ENCODE peak calls at places on chromosome 10, in seven cellular contexts. B is neuronal stem cell, L is OCI-LY7, X is astrocyte of the cerebellum, G is GM23338, U is upper lobe of right lung, C is HL-60. H is an unnamed sample.

GRCh38 chr10:102423372-102423968 is 2.8 kb downstream of the FBXL15 start:
- DNase-seq in B (no peak), L (no peak), X (no peak), G (no peak), U (no peak), C (no peak), H (no peak)

GRCh38 chr10:71829171-71829570 is 21.9 kb downstream of the PSAP start:
- DNase-seq in B (no peak), L (no peak), X (no peak), G (no peak), U (no peak), C (peak), H (no peak)

GRCh38 chr10:77686096-77686495 is 48.5 kb upstream of the KCNMA1 start:
- DNase-seq in B (no peak), L (no peak), X (no peak), G (no peak), U (no peak), C (no peak), H (no peak)

GRCh38 chr10:132994371-132994796 is 52.0 kb upstream of the CFAP46 start:
- DNase-seq in B (no peak), L (no peak), X (no peak), G (no peak), U (no peak), C (no peak), H (no peak)

GRCh38 chr10:18960466-18961079 is 88.0 kb upstream of the MALRD1 start:
- DNase-seq in B (no peak), L (no peak), X (no peak), G (no peak), U (no peak), C (no peak), H (no peak)

GRCh38 chr10:46052057-46052790 is 6.2 kb upstream of the MSMB start:
- DNase-seq in B (no peak), L (no peak), X (no peak), G (peak), U (no peak), C (no peak), H (no peak)

GRCh38 chr10:6140141-6140841 is 51.5 kb downstream of the RBM17 start:
- DNase-seq in B (no peak), L (no peak), X (no peak), G (peak), U (no peak), C (peak), H (peak)

GRCh38 chr10:25573281-25573680 is 360.7 kb upstream of the MYO3A start:
- DNase-seq in B (no peak), L (no peak), X (no peak), G (no peak), U (no peak), C (no peak), H (no peak)

GRCh38 chr10:9294865-9295264 is 1240.4 kb downstream of the GATA3 start:
- DNase-seq in B (no peak), L (no peak), X (no peak), G (no peak), U (no peak), C (peak), H (no peak)

GRCh38 chr10:84293574-84294016 is 34.8 kb upstream of the CCSER2 start:
- DNase-seq in B (no peak), L (no peak), X (no peak), G (no peak), U (no peak), C (no peak), H (no peak)

GRCh38 chr10:24318517-24318916 is 109.6 kb downstream of the KIAA1217 start:
- DNase-seq in B (no peak), L (no peak), X (no peak), G (no peak), U (no peak), C (no peak), H (no peak)

GRCh38 chr10:72291019-72291532 is 17.4 kb downstream of the DDIT4 start:
- DNase-seq in B (no peak), L (no peak), X (no peak), G (no peak), U (no peak), C (peak), H (peak)

GRCh38 chr10:30829921-30830671 is 200.5 kb upstream of the LYZL2 start:
- DNase-seq in B (no peak), L (no peak), X (no peak), G (no peak), U (no peak), C (no peak), H (no peak)

GRCh38 chr10:112919721-112920120 is 30.3 kb upstream of the TCF7L2 start:
- DNase-seq in B (no peak), L (no peak), X (no peak), G (no peak), U (no peak), C (no peak), H (no peak)

GRCh38 chr10:117553171-117553814 is 10.7 kb downstream of the EMX2 start:
- DNase-seq in B (no peak), L (no peak), X (no peak), G (peak), U (no peak), C (no peak), H (peak)

GRCh38 chr10:24820616-24821015 is 96.9 kb upstream of the ARHGAP21 start:
- DNase-seq in B (no peak), L (no peak), X (no peak), G (no peak), U (no peak), C (no peak), H (no peak)

GRCh38 chr10:92734288-92734687 is 44.5 kb downstream of the HHEX start:
- DNase-seq in B (no peak), L (peak), X (no peak), G (no peak), U (no peak), C (no peak), H (no peak)

GRCh38 chr10:57960406-57960805 is 307.3 kb downstream of the IPMK start:
- DNase-seq in B (no peak), L (no peak), X (no peak), G (no peak), U (no peak), C (no peak), H (no peak)

GRCh38 chr10:94299417-94299816 is 63.3 kb downstream of the NOC3L start:
- DNase-seq in B (no peak), L (no peak), X (peak), G (no peak), U (no peak), C (peak), H (no peak)

GRCh38 chr10:12995425-12995861 is 6.1 kb downstream of the CCDC3 start:
- DNase-seq in B (no peak), L (no peak), X (no peak), G (no peak), U (no peak), C (no peak), H (no peak)

GRCh38 chr10:77587424-77587806 is 50.2 kb downstream of the KCNMA1 start:
- DNase-seq in B (no peak), L (no peak), X (no peak), G (no peak), U (no peak), C (no peak), H (no peak)

GRCh38 chr10:80442879-80443278 is 11.2 kb upstream of the TSPAN14 start:
- DNase-seq in B (no peak), L (no peak), X (no peak), G (no peak), U (no peak), C (no peak), H (no peak)

GRCh38 chr10:76411719-76412435 is 980.5 kb downstream of the LRMDA start:
- DNase-seq in B (no peak), L (no peak), X (no peak), G (no peak), U (no peak), C (no peak), H (no peak)

GRCh38 chr10:35331894-35332640 is 4.2 kb upstream of the CCNY start:
- DNase-seq in B (no peak), L (no peak), X (peak), G (no peak), U (no peak), C (no peak), H (no peak)

GRCh38 chr10:100065084-100065660 is 16.5 kb downstream of the CPN1 start:
- DNase-seq in B (no peak), L (no peak), X (no peak), G (peak), U (no peak), C (no peak), H (peak)

GRCh38 chr10:5557799-5558771 is 33.3 kb downstream of the CALML3 start:
- DNase-seq in B (no peak), L (no peak), X (no peak), G (peak), U (peak), C (no peak), H (peak)

GRCh38 chr10:110445871-110446270 is 51.8 kb upstream of the DUSP5 start:
- DNase-seq in B (no peak), L (no peak), X (no peak), G (no peak), U (peak), C (no peak), H (no peak)

GRCh38 chr10:33113111-33113856 is 155.3 kb upstream of the ITGB1 start:
- DNase-seq in B (no peak), L (no peak), X (no peak), G (no peak), U (no peak), C (no peak), H (no peak)

DNA sequence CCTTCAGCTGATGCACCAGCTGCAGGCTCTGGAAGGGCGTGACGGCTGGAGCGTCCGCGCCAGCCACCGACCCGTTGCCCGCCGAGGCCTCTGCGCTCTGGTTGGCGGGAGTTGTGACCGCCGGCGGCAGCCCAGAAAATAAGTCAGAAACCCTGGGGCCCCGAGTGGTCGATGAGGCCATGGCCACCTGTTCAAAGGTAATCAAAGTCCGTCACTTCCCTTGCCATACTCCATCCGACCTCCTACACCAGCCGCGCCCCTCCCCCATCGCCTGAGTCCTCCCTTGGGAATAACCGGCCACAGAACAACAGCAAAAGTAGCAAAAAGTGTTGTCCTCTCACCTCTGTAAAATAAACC is 406 bp downstream of the PRLHR start:
- DNase-seq in B (no peak), L (no peak), X (no peak), G (peak), U (no peak), C (no peak), H (peak)
- H3K4me3 ChIP-seq in B (peak), L (no peak), X (no peak), G (peak), U (no peak), C (no peak), H (peak)

GRCh38 chr10:52966904-52967303 is 194.3 kb upstream of the MBL2 start:
- DNase-seq in B (no peak), L (no peak), X (no peak), G (no peak), U (no peak), C (no peak), H (no peak)

GRCh38 chr10:52967806-52968795 is 195.5 kb upstream of the MBL2 start:
- DNase-seq in B (no peak), L (no peak), X (no peak), G (peak), U (no peak), C (no peak), H (no peak)

GRCh38 chr10:52961298-52961697 is 188.7 kb upstream of the MBL2 start:
- DNase-seq in B (no peak), L (no peak), X (no peak), G (no peak), U (no peak), C (no peak), H (no peak)

GRCh38 chr10:52965489-52965888 is 192.9 kb upstream of the MBL2 start:
- DNase-seq in B (no peak), L (no peak), X (no peak), G (no peak), U (no peak), C (no peak), H (no peak)

DNA sequence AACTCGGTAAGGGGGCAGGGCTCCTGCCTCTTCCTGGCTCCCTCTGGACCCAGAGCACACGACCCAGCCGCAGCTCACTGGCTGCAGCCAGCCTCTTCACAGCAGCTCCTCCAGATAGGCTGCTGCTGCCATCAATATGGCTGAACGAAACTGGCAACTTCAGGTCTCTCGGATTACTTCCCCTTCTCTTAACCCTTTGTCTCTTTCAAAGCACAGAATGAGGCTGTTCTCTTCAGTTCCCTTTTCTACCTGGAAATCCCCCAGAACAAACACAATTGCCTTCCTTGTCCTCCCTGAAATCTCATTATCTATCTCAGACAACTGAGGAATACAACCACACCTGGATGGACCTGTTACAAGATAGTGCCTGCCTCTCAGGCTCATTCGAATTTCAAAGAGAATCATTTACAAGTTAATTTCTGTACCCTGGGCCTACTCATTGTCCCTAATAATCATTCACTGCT is 193.4 kb upstream of the MBL2 start:
- DNase-seq in B (peak), L (peak), X (no peak), G (peak), U (no peak), C (no peak), H (peak)
- H3K4me3 ChIP-seq in B (no peak), L (peak), X (no peak), G (no peak), U (no peak), C (no peak), H (no peak)

GRCh38 chr10:29102636-29103035 is 186.2 kb upstream of the LYZL1 start:
- DNase-seq in B (no peak), L (no peak), X (no peak), G (no peak), U (no peak), C (no peak), H (no peak)
- H3K4me3 ChIP-seq in B (no peak), L (no peak), X (no peak), G (no peak), U (no peak), C (no peak), H (no peak)

GRCh38 chr10:22453948-22454347 is 108.7 kb downstream of the SPAG6 start:
- DNase-seq in B (no peak), L (no peak), X (no peak), G (no peak), U (no peak), C (no peak), H (no peak)
- H3K4me3 ChIP-seq in B (no peak), L (no peak), X (no peak), G (no peak), U (no peak), C (no peak), H (no peak)

H was measured in H7.